ENCODE peak calls at places on chromosomes 12 and 14, in six cellular contexts. P is A549, H is tibial nerve, T is sigmoid colon, Z is body of pancreas, W is right lobe of liver. D is an unnamed sample.

GRCh38 chr14:94620597-94620996 is 8.4 kb downstream of the SERPINA3 start:
- DNase-seq in P (no peak), H (no peak), T (peak; percentile 52), Z (no peak), W (no peak), D (no peak)

GRCh38 chr12:2613674-2614073 is 181.1 kb upstream of the FKBP4 start:
- DNase-seq in P (peak; percentile 22), H (peak; percentile 32), T (peak; percentile 71), Z (no peak), W (no peak), D (no peak)

GRCh38 chr12:127819066-127819465 is 447.9 kb upstream of the TMEM132C start:
- DNase-seq in P (no peak), H (no peak), T (no peak), Z (no peak), W (no peak), D (no peak)

GRCh38 chr12:40827923-40828592 is 135.8 kb downstream of the CNTN1 start:
- DNase-seq in P (no peak), H (no peak), T (no peak), Z (no peak), W (no peak), D (no peak)

GRCh38 chr12:15603461-15604085 is 185.6 kb downstream of the EPS8 start:
- DNase-seq in P (no peak), H (no peak), T (no peak), Z (no peak), W (no peak), D (no peak)

GRCh38 chr12:56029166-56029519 is 8.3 kb downstream of the IKZF4 start:
- DNase-seq in P (no peak), H (no peak), T (no peak), Z (no peak), W (no peak), D (peak; percentile 38)

GRCh38 chr12:101455685-101456084 is 19.5 kb upstream of the SPIC start:
- DNase-seq in P (no peak), H (no peak), T (no peak), Z (no peak), W (no peak), D (no peak)

GRCh38 chr12:107732365-107732764 is 28.6 kb downstream of the PRDM4 start:
- DNase-seq in P (no peak), H (no peak), T (no peak), Z (no peak), W (no peak), D (no peak)

GRCh38 chr14:83483063-83483462 is 1949.4 kb upstream of the SEL1L start:
- DNase-seq in P (no peak), H (no peak), T (no peak), Z (no peak), W (no peak), D (no peak)

GRCh38 chr12:88895634-88896033 is 315.4 kb upstream of the KITLG start:
- DNase-seq in P (no peak), H (no peak), T (no peak), Z (no peak), W (no peak), D (no peak)

GRCh38 chr14:63524537-63525155 is 18.5 kb downstream of the PPP2R5E start:
- DNase-seq in P (no peak), H (no peak), T (no peak), Z (no peak), W (no peak), D (no peak)

GRCh38 chr12:67826148-67826547 is 163.1 kb upstream of the IFNG-AS1 start:
- DNase-seq in P (no peak), H (no peak), T (no peak), Z (no peak), W (no peak), D (no peak)

GRCh38 chr14:88895116-88895515 is 70.7 kb downstream of the TTC8 start:
- DNase-seq in P (no peak), H (no peak), T (no peak), Z (no peak), W (no peak), D (no peak)

GRCh38 chr12:120264086-120264485 is 1.4 kb downstream of the PXN start:
- DNase-seq in P (no peak), H (no peak), T (no peak), Z (peak; percentile 38), W (peak; percentile 48), D (no peak)

GRCh38 chr12:193282-193681 is 20.7 kb downstream of the SLC6A12 start:
- DNase-seq in P (no peak), H (no peak), T (no peak), Z (no peak), W (no peak), D (no peak)

GRCh38 chr14:102988054-102988453 is 65.6 kb downstream of the AMN start:
- DNase-seq in P (no peak), H (no peak), T (no peak), Z (no peak), W (no peak), D (no peak)

GRCh38 chr14:96682401-96682800 is 114.8 kb upstream of the VRK1 start:
- DNase-seq in P (no peak), H (no peak), T (no peak), Z (no peak), W (no peak), D (no peak)

GRCh38 chr14:54651649-54652048 is 84.7 kb downstream of the SAMD4A start:
- DNase-seq in P (no peak), H (no peak), T (no peak), Z (no peak), W (no peak), D (no peak)

GRCh38 chr12:67885370-67886169 is 103.7 kb upstream of the IFNG-AS1 start:
- DNase-seq in P (no peak), H (peak; percentile 11), T (peak; percentile 66), Z (no peak), W (no peak), D (no peak)

GRCh38 chr12:57694459-57695019 is 607 bp downstream of the OS9 start:
- DNase-seq in P (no peak), H (no peak), T (no peak), Z (peak; percentile 38), W (peak; percentile 54), D (no peak)

GRCh38 chr12:2960432-2960956 is 1.3 kb downstream of the TEAD4 start:
- DNase-seq in P (peak; percentile 40), H (no peak), T (no peak), Z (peak; percentile 34), W (no peak), D (no peak)

GRCh38 chr14:35952584-35952983 is 126.4 kb downstream of the BRMS1L start:
- DNase-seq in P (no peak), H (no peak), T (no peak), Z (no peak), W (no peak), D (no peak)

GRCh38 chr12:67211494-67211893 is 57.7 kb upstream of the CAND1 start:
- DNase-seq in P (no peak), H (no peak), T (no peak), Z (no peak), W (no peak), D (no peak)

DNA sequence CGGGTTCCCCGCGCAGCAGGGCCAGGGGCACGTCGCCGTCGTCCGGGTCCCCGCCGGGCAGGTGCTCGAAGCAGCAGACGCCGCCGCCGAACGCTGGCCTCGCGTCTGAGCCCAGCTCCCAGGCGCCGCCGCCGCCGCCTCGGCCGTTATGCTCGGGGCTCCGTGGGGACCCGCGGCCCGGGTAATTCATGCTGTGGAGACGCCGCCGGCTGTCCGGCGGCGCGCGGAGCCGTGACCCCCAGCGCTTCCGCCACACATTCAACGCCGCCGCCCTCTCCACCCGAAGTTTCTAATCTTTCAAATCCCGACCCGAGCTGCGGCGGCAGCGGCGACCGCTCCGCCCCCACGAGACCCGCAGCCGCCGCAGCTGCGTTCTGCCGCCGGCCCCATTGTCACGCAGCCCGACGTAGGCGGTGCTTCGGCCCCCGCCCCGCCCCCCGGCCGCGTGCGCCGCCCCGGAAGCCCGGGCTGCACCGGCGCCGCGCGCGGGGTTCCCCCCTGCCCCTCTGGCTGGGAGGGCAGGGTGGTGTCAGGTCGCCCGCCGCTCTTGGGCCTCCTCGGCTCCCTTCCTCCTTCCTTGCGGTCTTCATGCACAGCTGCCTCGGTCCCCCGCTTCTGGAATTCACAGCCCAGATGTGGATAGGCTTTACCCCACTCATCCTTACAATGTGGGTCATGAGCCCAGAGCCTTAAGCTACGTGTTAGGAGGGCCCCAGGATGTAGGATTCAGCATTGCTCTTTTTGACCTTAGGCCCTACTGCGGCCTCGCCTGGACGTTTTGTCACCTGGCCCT is at the start of gene DDHD1:
- DNase-seq in P (peak; percentile 81), H (peak; percentile 33), T (peak; percentile 86), Z (peak; percentile 85), W (peak; percentile 85), D (peak; percentile 84)
- TF ChIP-seq POLR2A in P (peak; percentile 94), H (peak; percentile 64), T (no peak), Z (peak; percentile 51), W (peak; percentile 74), D (peak; percentile 31)

DNA sequence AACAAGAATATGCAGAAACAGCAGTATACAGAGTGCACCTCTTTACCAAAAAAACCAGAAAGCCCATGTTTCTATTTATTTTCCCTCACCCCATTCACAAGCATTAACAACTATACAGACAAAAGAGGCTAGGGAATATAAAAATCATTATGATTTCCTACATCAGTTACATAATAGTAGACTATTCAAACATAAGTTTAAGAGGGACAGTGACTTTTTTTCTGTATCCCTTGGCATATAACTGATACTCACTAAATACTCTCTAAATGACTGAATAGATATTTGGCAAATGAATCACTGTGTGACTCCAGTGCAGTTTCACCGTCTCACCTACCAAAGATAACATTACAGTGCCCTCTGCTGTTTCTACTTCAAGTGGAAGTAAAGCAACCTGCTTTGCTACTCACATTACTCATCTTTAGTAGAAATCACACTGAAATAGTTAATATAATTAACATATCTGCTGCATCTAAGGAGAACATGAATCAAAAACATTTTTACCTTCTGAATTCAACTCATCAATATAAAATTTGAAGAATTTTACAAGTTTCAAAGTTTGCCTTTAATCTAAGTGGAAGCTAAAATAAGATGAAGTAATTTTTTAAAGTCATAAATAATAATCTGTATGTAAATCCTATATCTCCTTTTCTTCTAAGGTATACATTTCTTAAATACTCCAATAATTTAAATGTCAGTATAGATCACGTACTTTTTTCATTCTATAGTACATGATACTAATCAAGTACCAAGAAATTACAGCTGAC is 103.8 kb downstream of the OSBPL8 start:
- DNase-seq in P (peak; percentile 49), H (peak; percentile 17), T (no peak), Z (no peak), W (no peak), D (no peak)
- TF ChIP-seq POLR2A in P (no peak), H (no peak), T (no peak), Z (no peak), W (no peak), D (no peak)

GRCh38 chr12:10213168-10214130 is 772 bp downstream of the GABARAPL1 start:
- DNase-seq in P (peak; percentile 46), H (peak; percentile 80), T (peak; percentile 93), Z (peak; percentile 75), W (peak; percentile 90), D (peak; percentile 80)

GRCh38 chr12:10210225-10210624 is 2.5 kb upstream of the GABARAPL1 start:
- DNase-seq in P (no peak), H (no peak), T (no peak), Z (no peak), W (no peak), D (no peak)

GRCh38 chr12:10211101-10211974 is 1.3 kb upstream of the GABARAPL1 start:
- DNase-seq in P (no peak), H (no peak), T (peak; percentile 69), Z (no peak), W (no peak), D (peak; percentile 44)

GRCh38 chr12:10212623-10213131 is at the start of gene GABARAPL1:
- DNase-seq in P (peak; percentile 74), H (peak; percentile 85), T (peak; percentile 96), Z (peak; percentile 87), W (peak; percentile 91), D (peak; percentile 93)

GRCh38 chr12:10211975-10212622 is 578 bp upstream of the GABARAPL1 start:
- DNase-seq in P (peak; percentile 98), H (peak; percentile 92), T (peak; percentile 99), Z (peak; percentile 96), W (peak; percentile 99), D (peak; percentile 98)
- TF ChIP-seq POLR2A in P (no peak), H (peak; percentile 62), T (no peak), Z (peak; percentile 52), W (peak; percentile 73), D (peak; percentile 52)

GRCh38 chr12:111413442-111414086 is 7.8 kb downstream of the SH2B3 start:
- DNase-seq in P (no peak), H (no peak), T (no peak), Z (no peak), W (peak; percentile 85), D (no peak)
- TF ChIP-seq POLR2A in P (no peak), H (no peak), T (no peak), Z (no peak), W (peak; percentile 57), D (no peak)